ENCODE peak calls at places on chromosomes 5 and 9, in five cellular contexts. U is A673, A is right lobe of liver, Y is fibroblast of mammary gland, B is uterus. F is an unnamed sample.

GRCh38 chr9:121771851-121772599 is 120.6 kb downstream of the DAB2IP start:
- DNase-seq in A (peak), U (no peak), B (peak), Y (no peak), F (no peak)

GRCh38 chr9:137760426-137760825 is 117.2 kb upstream of the CACNA1B start:
- DNase-seq in A (no peak), Y (peak), U (no peak), B (no peak), F (no peak)

GRCh38 chr5:11483630-11484029 is 420.6 kb downstream of the CTNND2 start:
- DNase-seq in U (peak), Y (peak), A (no peak), B (no peak), F (no peak)

GRCh38 chr9:123335227-123335985 is 20.6 kb upstream of the CRB2 start:
- DNase-seq in A (no peak), U (peak), Y (peak), B (no peak), F (no peak)

GRCh38 chr9:108150736-108151135 is 661.2 kb upstream of the KLF4 start:
- DNase-seq in Y (peak), B (no peak), A (no peak), U (peak), F (no peak)

GRCh38 chr9:112348257-112348992 is 15.0 kb upstream of the PTBP3 start:
- DNase-seq in B (peak), A (peak), U (peak), Y (peak), F (peak)

GRCh38 chr5:586751-587285 is 25.3 kb upstream of the CEP72 start:
- DNase-seq in B (no peak), Y (no peak), A (no peak), U (no peak), F (no peak)

GRCh38 chr5:79181419-79182022 is 54.4 kb upstream of the JMY start:
- DNase-seq in U (no peak), Y (no peak), A (no peak), B (no peak), F (peak)

GRCh38 chr5:172683696-172684464 is 42.8 kb downstream of the NEURL1B start:
- DNase-seq in A (no peak), U (no peak), B (no peak), Y (no peak), F (peak)

GRCh38 chr9:88988796-88989641 is 2.2 kb upstream of the S1PR3 start:
- DNase-seq in A (no peak), Y (peak), U (peak), B (no peak), F (no peak)

GRCh38 chr5:76999451-76999850 is 30.8 kb upstream of the AGGF1 start:
- DNase-seq in B (no peak), A (no peak), Y (peak), U (peak), F (no peak)

GRCh38 chr9:8728910-8729309 is 929.3 kb upstream of the DMAC1 start:
- DNase-seq in U (no peak), B (no peak), A (no peak), Y (no peak), F (no peak)

GRCh38 chr5:121086671-121087070 is 622.6 kb downstream of the PRR16 start:
- DNase-seq in U (no peak), Y (no peak), B (no peak), A (no peak), F (no peak)

GRCh38 chr5:87120518-87121314 is 147.0 kb upstream of the RASA1 start:
- DNase-seq in B (no peak), A (no peak), Y (peak), U (peak), F (peak)

GRCh38 chr9:91253488-91253887 is 108.2 kb downstream of the AUH start:
- DNase-seq in U (no peak), A (no peak), B (no peak), Y (peak), F (peak)

GRCh38 chr5:52783226-52783959 is 4.3 kb upstream of the ITGA1 start:
- DNase-seq in B (no peak), A (no peak), U (no peak), Y (peak), F (no peak)

GRCh38 chr9:37266630-37267029 is 146.3 kb downstream of the ZCCHC7 start:
- DNase-seq in B (no peak), A (no peak), Y (no peak), U (no peak), F (no peak)

GRCh38 chr5:78509884-78510769 is 138.4 kb downstream of the LHFPL2 start:
- DNase-seq in Y (no peak), U (no peak), A (peak), B (peak), F (peak)

GRCh38 chr5:125316386-125316785 is 569.9 kb upstream of the ZNF608 start:
- DNase-seq in A (no peak), U (no peak), B (no peak), Y (no peak), F (no peak)

GRCh38 chr5:92337772-92338234 is 954.7 kb upstream of the ARRDC3 start:
- DNase-seq in A (no peak), Y (peak), B (no peak), U (no peak), F (no peak)

GRCh38 chr9:135515541-135515951 is 5.7 kb upstream of the LCN1 start:
- DNase-seq in B (no peak), A (no peak), U (no peak), Y (no peak), F (no peak)

GRCh38 chr9:136666364-136667216 is 3.9 kb downstream of the EGFL7 start:
- DNase-seq in B (no peak), U (no peak), A (peak), Y (no peak), F (no peak)

GRCh38 chr9:136665704-136666363 is 3.1 kb downstream of the EGFL7 start:
- DNase-seq in Y (no peak), B (no peak), U (peak), A (peak), F (peak)

GRCh38 chr9:136664000-136664798 is 1.5 kb downstream of the EGFL7 start:
- DNase-seq in Y (no peak), B (no peak), A (peak), U (no peak), F (no peak)

GRCh38 chr9:136664799-136665082 is 2.0 kb downstream of the EGFL7 start:
- DNase-seq in B (no peak), U (no peak), Y (no peak), A (no peak), F (no peak)

GRCh38 chr9:136665111-136665703 is 2.5 kb downstream of the EGFL7 start:
- DNase-seq in B (no peak), A (peak), Y (no peak), U (peak), F (peak)
- TF ChIP-seq CTCF in B (no peak), A (no peak), Y (no peak), U (peak), F (no peak)

DNA sequence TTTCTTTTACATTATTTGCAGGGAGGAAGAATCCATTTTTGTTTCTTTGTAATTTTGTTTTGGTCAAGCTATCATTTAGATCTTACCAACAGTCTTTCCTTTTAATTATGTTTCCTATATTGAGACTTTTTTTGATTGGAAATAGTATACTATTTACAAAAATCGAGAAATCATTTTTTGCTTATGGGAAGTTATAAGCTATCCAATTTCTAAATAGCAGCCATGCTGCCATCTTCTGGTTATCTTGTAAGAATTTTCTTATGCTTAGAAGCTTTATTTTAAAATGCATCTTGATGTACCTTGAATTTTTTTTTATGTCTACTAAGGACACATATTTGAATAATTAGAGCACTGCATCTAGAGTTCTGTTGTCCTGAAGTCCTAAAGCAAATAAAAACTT is 821.2 kb downstream of the PTPRD start:
- DNase-seq in U (peak), A (no peak), B (no peak), Y (peak), F (no peak)
- TF ChIP-seq CTCF in U (no peak), A (no peak), B (no peak), Y (peak), F (no peak)

GRCh38 chr5:136028782-136029742 is at the start of gene TGFBI:
- DNase-seq in B (peak), A (peak), Y (peak), U (peak), F (peak)
- TF ChIP-seq CTCF in B (no peak), A (peak), Y (no peak), U (no peak), F (no peak)

GRCh38 chr9:13295556-13295955 is 16.1 kb upstream of the MPDZ start:
- DNase-seq in U (no peak), Y (no peak), A (no peak), B (no peak), F (no peak)

GRCh38 chr9:13296972-13297371 is 17.5 kb upstream of the MPDZ start:
- DNase-seq in U (no peak), A (no peak), Y (no peak), B (no peak), F (no peak)

GRCh38 chr9:13292158-13292557 is 12.7 kb upstream of the MPDZ start:
- DNase-seq in U (no peak), A (no peak), B (no peak), Y (no peak), F (no peak)

GRCh38 chr9:13292782-13293181 is 13.3 kb upstream of the MPDZ start:
- DNase-seq in A (no peak), Y (no peak), B (no peak), U (no peak), F (no peak)

DNA sequence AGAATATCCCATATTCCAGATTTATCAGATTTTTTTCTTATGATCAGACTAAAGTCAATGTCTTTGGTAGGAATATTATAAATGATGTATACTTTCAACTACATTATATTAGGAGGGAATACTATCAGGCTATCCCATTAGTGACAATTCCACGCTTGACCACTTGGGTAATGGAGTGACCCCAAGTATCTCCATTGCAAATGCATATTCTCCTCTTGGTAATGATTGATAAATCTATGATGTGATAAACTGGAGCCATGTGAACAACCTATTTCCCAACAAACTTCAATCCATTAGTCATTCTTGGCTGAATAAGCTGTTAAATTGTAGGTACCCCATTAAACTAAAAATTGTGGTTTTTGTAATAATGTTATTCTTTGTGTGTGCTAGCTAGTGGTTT is 12.2 kb upstream of the MPDZ start:
- DNase-seq in B (no peak), Y (no peak), U (no peak), A (no peak), F (no peak)
- TF ChIP-seq CTCF in B (no peak), Y (peak), U (no peak), A (no peak), F (no peak)

GRCh38 chr9:118331622-118332045 is 627.4 kb downstream of the TLR4 start:
- DNase-seq in A (peak), U (no peak), Y (peak), B (no peak), F (no peak)
- TF ChIP-seq CTCF in A (no peak), U (no peak), Y (no peak), B (no peak), F (no peak)

DNA sequence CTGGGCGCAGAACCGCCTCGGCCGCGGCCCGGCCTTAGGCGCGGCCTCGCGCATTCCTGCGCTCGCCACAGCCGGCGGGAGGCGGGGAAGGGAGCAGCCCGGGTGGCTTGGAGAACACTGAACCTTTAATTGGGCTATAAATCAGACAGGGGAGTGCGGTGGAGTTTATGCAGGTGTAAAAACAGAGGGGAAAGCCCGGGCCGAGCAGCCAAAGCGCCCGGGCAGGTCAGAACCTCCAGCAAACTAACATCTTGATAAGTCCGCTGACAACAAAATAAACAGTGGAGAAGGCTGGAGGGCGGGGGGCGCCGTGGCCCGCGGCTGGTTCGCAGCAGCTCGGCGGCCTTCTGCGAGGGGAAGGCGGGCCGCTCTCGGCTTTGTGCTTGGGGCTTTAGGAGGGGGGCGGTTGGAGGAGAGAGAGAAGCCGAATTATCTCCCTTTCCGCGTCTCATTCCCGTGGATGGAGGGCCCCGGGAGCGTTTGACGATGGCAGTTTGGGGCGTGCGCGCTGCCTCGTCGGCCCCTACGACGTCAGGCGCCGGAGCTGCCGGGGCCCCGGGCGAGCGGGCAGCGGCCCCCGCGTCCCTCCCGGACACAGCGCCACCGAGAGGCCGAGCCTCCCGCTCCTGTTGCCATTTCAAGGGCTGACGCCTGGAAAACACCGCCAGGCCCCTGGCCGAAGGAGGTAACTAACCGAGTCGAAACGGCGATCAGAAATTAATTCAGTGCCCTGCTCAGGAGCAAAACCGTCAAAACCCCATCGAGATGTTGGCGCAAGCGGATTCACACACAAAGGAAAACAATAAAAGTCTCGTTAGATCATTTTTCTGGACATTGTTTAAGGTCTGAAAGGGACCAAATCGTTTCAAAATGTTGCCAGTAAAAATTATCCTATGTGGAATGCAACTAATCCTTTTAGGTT is 11.2 kb downstream of the FOXD1 start:
- DNase-seq in B (no peak), A (no peak), U (peak), Y (no peak), F (peak)
- TF ChIP-seq CTCF in B (no peak), A (no peak), U (peak), Y (no peak), F (no peak)

GRCh38 chr5:148290271-148291195 is 21.7 kb upstream of the SPINK7 start:
- DNase-seq in A (no peak), Y (peak), B (no peak), U (peak), F (no peak)
- TF ChIP-seq CTCF in A (peak), Y (peak), B (no peak), U (peak), F (peak)

GRCh38 chr5:23483090-23483489 is 24.3 kb upstream of the PRDM9 start:
- DNase-seq in A (no peak), B (no peak), U (no peak), Y (no peak), F (no peak)

GRCh38 chr5:23482642-23483041 is 24.8 kb upstream of the PRDM9 start:
- DNase-seq in Y (no peak), U (peak), B (no peak), A (no peak), F (no peak)

GRCh38 chr5:23484094-23484493 is 23.3 kb upstream of the PRDM9 start:
- DNase-seq in Y (peak), U (no peak), B (no peak), A (no peak), F (no peak)
- TF ChIP-seq CTCF in Y (no peak), U (no peak), B (no peak), A (no peak), F (no peak)

GRCh38 chr9:35649431-35650340 is 1.0 kb downstream of the SIT1 start:
- DNase-seq in B (peak), Y (peak), U (no peak), A (peak), F (peak)

GRCh38 chr9:35643046-35643445 is 7.7 kb downstream of the SIT1 start:
- DNase-seq in U (no peak), A (no peak), Y (no peak), B (no peak), F (no peak)

GRCh38 chr9:35646583-35647265 is 4.0 kb downstream of the SIT1 start:
- DNase-seq in Y (peak), A (peak), U (peak), B (peak), F (peak)

GRCh38 chr9:35650341-35651158 is at the start of gene SIT1:
- DNase-seq in Y (no peak), U (no peak), A (no peak), B (no peak), F (peak)

DNA sequence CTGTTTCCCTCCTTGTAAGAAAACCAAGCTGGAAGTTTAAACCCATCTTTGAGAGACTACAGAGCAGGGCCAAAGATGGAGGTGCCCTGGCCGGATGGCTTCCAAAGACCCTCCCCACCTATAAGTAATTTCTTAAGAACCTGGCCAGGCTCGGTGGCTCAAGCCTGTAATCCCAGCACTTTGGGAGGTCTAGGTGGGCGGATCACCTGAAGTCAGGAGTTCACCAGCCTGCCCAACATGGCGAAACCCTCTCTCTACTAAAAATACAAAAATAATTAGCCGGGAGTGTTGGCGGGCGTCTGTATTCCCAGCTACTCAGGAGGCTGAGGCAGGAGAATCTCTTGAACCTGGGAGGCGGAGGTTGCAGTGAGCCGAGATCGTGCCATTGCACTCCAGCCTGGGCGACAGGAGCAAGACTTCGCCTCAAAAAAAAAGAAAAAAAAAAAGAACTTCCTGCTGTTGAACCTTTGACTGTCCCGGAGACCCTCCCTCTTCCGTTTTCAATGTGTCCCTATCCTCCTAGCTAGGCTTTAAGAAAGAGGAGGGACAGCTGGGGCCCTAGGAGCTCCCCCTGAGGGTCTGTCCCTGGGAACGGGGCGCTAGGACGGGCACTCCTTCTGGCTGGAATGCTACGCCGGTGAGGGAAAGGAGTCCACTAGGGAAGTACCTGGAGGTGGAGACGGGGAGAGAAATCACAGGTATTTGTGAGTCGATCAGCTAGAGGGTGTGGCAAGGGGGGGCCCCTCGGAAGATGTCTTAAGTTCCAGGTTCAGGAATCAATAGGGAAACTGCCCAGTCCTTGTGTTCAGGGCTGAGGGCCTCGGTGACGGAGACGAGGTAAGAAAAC is 4.8 kb downstream of the SIT1 start:
- DNase-seq in B (peak), Y (no peak), U (no peak), A (peak), F (no peak)
- TF ChIP-seq CTCF in B (no peak), Y (no peak), U (no peak), A (no peak), F (no peak)

F was measured in GM13976.